ENCODE peak calls at places on chromosomes 4 and X, in eight cellular contexts. W, T, O, H, Y, G, X and V are unnamed samples.

GRCh38 chr4:14566518-14566917 is 435.8 kb upstream of the CPEB2 start:
- DNase-seq in O (no peak), H (no peak), T (no peak), G (peak; percentile 0), W (no peak), X (no peak), Y (no peak), V (no peak)

GRCh38 chr4:152258804-152259708 is 276.8 kb downstream of the FBXW7 start:
- DNase-seq in Y (no peak), T (no peak), G (peak; percentile 73), H (no peak), X (no peak), O (peak; percentile 86), W (no peak), V (no peak)

GRCh38 chr4:101102114-101102752 is 245.1 kb downstream of the PPP3CA start:
- DNase-seq in X (peak; percentile 48), Y (peak; percentile 55), O (peak; percentile 72), H (no peak), T (no peak), W (peak; percentile 84), G (peak; percentile 87), V (no peak)

GRCh38 chrX:45788315-45788714 is 587.6 kb upstream of the DIPK2B start:
- DNase-seq in G (no peak), Y (no peak), T (no peak), H (no peak), W (no peak), X (no peak), O (no peak), V (no peak)

GRCh38 chr4:145406970-145407369 is 74.7 kb upstream of the SMAD1 start:
- DNase-seq in X (no peak), W (no peak), G (no peak), O (no peak), T (no peak), Y (no peak), H (no peak), V (no peak)

GRCh38 chrX:46549914-46550313 is 4.7 kb upstream of the ZNF674 start:
- DNase-seq in X (no peak), G (no peak), H (no peak), Y (no peak), O (no peak), T (no peak), W (no peak), V (no peak)

GRCh38 chrX:46912098-46912672 is at the start of gene JADE3:
- DNase-seq in T (peak; percentile 77), W (peak; percentile 92), Y (peak; percentile 71), X (peak; percentile 70), G (peak; percentile 56), O (no peak), H (no peak), V (peak; percentile 69)

GRCh38 chr4:38673109-38673978 is 9.3 kb downstream of the KLF3 start:
- DNase-seq in O (peak; percentile 74), X (no peak), G (no peak), H (no peak), Y (no peak), T (peak; percentile 88), W (peak; percentile 93), V (peak; percentile 62)

GRCh38 chrX:106177982-106178321 is 9.8 kb downstream of the PWWP3B start:
- DNase-seq in W (no peak), Y (no peak), X (no peak), O (no peak), T (no peak), G (no peak), H (no peak), V (no peak)

GRCh38 chr4:127936974-127937373 is 28.0 kb downstream of the MFSD8 start:
- DNase-seq in Y (no peak), O (no peak), H (no peak), T (no peak), W (no peak), X (no peak), G (peak; percentile 30), V (no peak)

GRCh38 chr4:112916868-112917267 is 132.6 kb upstream of the ANK2 start:
- DNase-seq in Y (no peak), G (peak; percentile 18), H (no peak), O (no peak), W (no peak), X (no peak), T (no peak), V (no peak)

GRCh38 chr4:122889726-122890125 is 32.7 kb downstream of the NUDT6 start:
- DNase-seq in Y (no peak), O (no peak), G (no peak), W (no peak), X (no peak), H (no peak), T (no peak), V (no peak)

GRCh38 chrX:55056820-55057690 is 17.8 kb upstream of the PAGE2B start:
- DNase-seq in H (no peak), T (no peak), O (no peak), Y (no peak), G (peak; percentile 19), X (no peak), W (no peak), V (no peak)

GRCh38 chr4:48481581-48481980 is 1.6 kb upstream of the SLC10A4 start:
- DNase-seq in O (no peak), Y (no peak), X (no peak), T (no peak), H (no peak), W (no peak), G (no peak), V (no peak)

GRCh38 chr4:132614682-132615081 is 534.4 kb upstream of the PCDH10 start:
- DNase-seq in O (no peak), Y (no peak), H (no peak), X (no peak), G (peak; percentile 5), T (no peak), W (no peak), V (no peak)

GRCh38 chr4:37245391-37245954 is 930 bp downstream of the NWD2 start:
- DNase-seq in T (no peak), Y (no peak), W (no peak), G (no peak), H (no peak), X (no peak), O (no peak), V (no peak)

GRCh38 chrX:85326234-85327059 is 53.0 kb downstream of the POF1B start:
- DNase-seq in H (no peak), W (peak; percentile 80), Y (no peak), O (no peak), T (peak; percentile 16), G (no peak), X (no peak), V (no peak)

DNA sequence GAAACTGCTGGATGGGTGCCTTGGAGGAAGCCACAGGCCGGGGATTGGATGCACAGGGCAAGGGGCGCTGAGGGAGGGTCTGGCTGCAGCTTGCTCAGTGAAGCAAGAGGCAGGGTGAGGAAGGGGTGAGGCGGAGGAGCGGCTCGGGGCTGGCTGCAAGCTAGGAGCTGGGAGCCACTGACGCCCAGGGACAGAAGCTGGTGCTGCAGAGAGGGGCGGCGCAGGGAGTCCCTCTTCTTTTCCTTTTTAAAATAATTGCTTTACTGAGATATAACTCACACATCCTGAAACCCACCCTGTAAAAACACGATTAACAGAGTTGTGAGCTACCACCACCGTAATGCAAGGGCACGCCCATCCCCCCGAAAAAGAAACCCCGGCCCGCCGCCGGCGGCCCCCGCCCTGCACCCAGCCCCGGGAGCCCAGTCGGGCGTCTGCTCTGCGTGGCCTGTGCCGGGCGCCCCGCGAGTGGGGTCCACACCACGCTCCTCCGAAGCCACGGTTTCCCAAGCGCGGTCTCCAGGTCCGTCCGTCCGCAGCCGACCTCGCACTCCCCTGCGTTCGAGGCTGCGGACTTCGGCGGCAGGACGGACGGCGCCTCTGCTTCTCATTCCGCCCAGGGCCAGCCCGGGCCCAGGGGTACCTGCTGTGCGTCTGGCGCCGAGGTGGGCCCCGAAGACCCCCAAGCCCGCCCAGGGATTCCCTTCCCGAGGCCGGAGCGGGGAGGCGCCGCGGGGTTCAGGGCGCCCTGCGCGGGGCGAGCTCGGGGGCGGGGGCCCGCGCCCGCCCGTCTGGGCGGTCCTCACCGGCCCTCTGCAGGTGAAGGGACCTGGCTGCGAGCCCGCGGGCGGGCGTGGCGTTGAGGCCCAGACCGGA is 865 bp upstream of the UVSSA start:
- DNase-seq in T (peak; percentile 66), X (peak; percentile 68), O (no peak), H (no peak), G (peak; percentile 16), W (peak; percentile 93), Y (peak; percentile 45), V (peak; percentile 51)
- TF ChIP-seq CTCF in T (no peak), X (peak; percentile 17), O (no peak), H (peak; percentile 46), G (no peak), W (no peak), Y (no peak), V (no peak)

GRCh38 chrX:154981116-154981411 is 41.5 kb downstream of the F8 start:
- DNase-seq in T (no peak), Y (no peak), O (no peak), G (no peak), X (no peak), H (no peak), W (no peak), V (no peak)
- H3K4me3 ChIP-seq in T (no peak overlapping the region), Y (no peak overlapping the region), O (no peak overlapping the region), G (no peak overlapping the region), X (peak overlapping the region; percentile 64), H (no peak overlapping the region), W (no peak overlapping the region), V (no peak overlapping the region)

DNA sequence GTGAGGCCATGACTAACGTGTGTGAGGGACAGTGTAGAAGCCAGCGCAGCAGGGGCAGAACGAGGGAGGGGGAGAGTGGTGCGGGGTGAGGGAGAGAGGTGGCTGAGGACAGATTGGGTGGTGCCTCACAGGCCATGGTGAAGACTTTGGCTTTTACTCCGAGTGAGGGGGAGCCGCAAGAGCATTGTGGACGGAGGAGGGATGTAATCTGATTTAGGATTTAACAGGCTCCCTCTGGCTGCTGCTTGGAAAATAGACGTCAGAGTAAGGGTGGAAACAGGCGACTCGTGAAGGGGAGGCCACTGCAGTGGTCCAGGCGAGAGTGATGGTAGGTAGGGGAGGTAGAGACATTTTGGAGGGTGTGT is 13.0 kb downstream of the PPP1R3F start:
- DNase-seq in Y (no peak), O (peak; percentile 15), T (no peak), W (peak; percentile 57), G (peak; percentile 33), X (no peak), H (no peak), V (no peak)
- TF ChIP-seq CTCF in Y (peak; percentile 26), O (peak; percentile 24), T (no peak), W (no peak), G (peak; percentile 27), X (no peak), H (peak; percentile 36), V (no peak)

DNA sequence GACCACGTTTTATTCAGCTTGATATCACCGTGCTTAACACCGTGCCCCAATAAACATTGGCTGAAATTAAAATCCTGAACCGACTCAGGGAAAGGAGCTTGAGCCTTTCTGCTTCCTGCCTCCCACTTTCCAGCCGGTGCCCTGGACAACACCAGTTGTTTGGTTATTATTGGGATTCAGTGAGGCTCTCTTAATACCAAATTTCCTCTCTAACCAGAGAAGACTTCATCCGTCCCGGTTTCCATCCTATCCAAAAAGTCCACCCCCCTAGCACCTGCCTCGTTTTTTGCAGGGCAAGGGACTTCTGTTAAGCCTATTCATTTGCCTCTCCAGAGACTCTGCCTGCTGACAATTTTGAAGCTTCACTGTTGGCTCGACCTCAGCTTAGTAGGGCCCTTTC is 649 bp upstream of the PRSS12 start:
- DNase-seq in X (no peak), W (no peak), H (no peak), Y (no peak), G (no peak), O (no peak), T (no peak), V (no peak)
- H3K4me3 ChIP-seq in X (peak overlapping the region; percentile 69), W (no peak overlapping the region), H (peak overlapping the region; percentile 58), Y (no peak overlapping the region), G (peak overlapping the region; percentile 92), O (peak overlapping the region; percentile 67), T (no peak overlapping the region), V (no peak overlapping the region)